ENCODE peak calls at places on chromosomes 16 and 17, in five cellular contexts. R is neuronal stem cell, K is H9, N is IMR-90, D is H1. E is an unnamed sample. For H3K4me1, the result is how much of the 10 kb centered on the place peaks cover.

GRCh38 chr17:79623786-79624657 is 13.2 kb upstream of the RBFOX3 start:
- DNase-seq in R (no peak), K (peak), N (no peak), D (no peak), E (no peak)

GRCh38 chr16:89003831-89004208 is 26.8 kb upstream of the CBFA2T3 start:
- DNase-seq in R (no peak), K (no peak), N (no peak), D (no peak), E (no peak)

GRCh38 chr16:24430937-24431760 is 108.2 kb upstream of the RBBP6 start:
- DNase-seq in R (no peak), K (no peak), N (no peak), D (no peak), E (no peak)

GRCh38 chr17:76252040-76252954 is 12.0 kb upstream of the RNF157 start:
- DNase-seq in R (no peak), K (no peak), N (peak), D (no peak), E (peak)

GRCh38 chr16:77689971-77690370 is 32.3 kb upstream of the NUDT7 start:
- DNase-seq in R (no peak), K (no peak), N (no peak), D (no peak), E (no peak)

GRCh38 chr17:62871291-62871690 is 63.2 kb upstream of the MARCHF10 start:
- DNase-seq in R (no peak), K (no peak), N (no peak), D (no peak), E (no peak)

GRCh38 chr17:1557355-1558095 is 5.1 kb downstream of the PITPNA start:
- DNase-seq in R (no peak), K (no peak), N (peak), D (no peak), E (peak)

GRCh38 chr16:10265770-10266615 is 83.8 kb upstream of the GRIN2A start:
- DNase-seq in R (no peak), K (no peak), N (no peak), D (no peak), E (no peak)

GRCh38 chr17:50833396-50834125 is 1.8 kb upstream of the WFIKKN2 start:
- DNase-seq in R (no peak), K (peak), N (no peak), D (no peak), E (no peak)

GRCh38 chr17:12098568-12098967 is 77.9 kb downstream of the MAP2K4 start:
- DNase-seq in R (no peak), K (no peak), N (no peak), D (no peak), E (no peak)

GRCh38 chr17:50533720-50534148 is 1.2 kb downstream of the EPN3 start:
- DNase-seq in R (no peak), K (no peak), N (peak), D (no peak), E (no peak)

GRCh38 chr16:82945420-82946096 is 318.8 kb downstream of the CDH13 start:
- DNase-seq in R (no peak), K (no peak), N (no peak), D (no peak), E (no peak)

GRCh38 chr17:67386965-67387551 is 10.0 kb downstream of the PITPNC1 start:
- DNase-seq in R (peak), K (peak), N (peak), D (no peak), E (peak)

GRCh38 chr17:57006040-57006439 is 28.1 kb downstream of the SCPEP1 start:
- DNase-seq in R (no peak), K (no peak), N (no peak), D (no peak), E (no peak)

GRCh38 chr17:75034236-75034908 is 12.4 kb downstream of the ATP5PD start:
- DNase-seq in R (peak), K (peak), N (peak), D (peak), E (peak)

GRCh38 chr17:40522250-40522960 is 21.0 kb upstream of the TNS4 start:
- DNase-seq in R (no peak), K (no peak), N (peak), D (no peak), E (no peak)

GRCh38 chr16:80518436-80518835 is 22.4 kb upstream of the DYNLRB2 start:
- DNase-seq in R (no peak), K (no peak), N (peak), D (no peak), E (no peak)

GRCh38 chr16:88591577-88592021 is 21.4 kb downstream of the ZC3H18 start:
- DNase-seq in R (no peak), K (no peak), N (peak), D (no peak), E (no peak)

DNA sequence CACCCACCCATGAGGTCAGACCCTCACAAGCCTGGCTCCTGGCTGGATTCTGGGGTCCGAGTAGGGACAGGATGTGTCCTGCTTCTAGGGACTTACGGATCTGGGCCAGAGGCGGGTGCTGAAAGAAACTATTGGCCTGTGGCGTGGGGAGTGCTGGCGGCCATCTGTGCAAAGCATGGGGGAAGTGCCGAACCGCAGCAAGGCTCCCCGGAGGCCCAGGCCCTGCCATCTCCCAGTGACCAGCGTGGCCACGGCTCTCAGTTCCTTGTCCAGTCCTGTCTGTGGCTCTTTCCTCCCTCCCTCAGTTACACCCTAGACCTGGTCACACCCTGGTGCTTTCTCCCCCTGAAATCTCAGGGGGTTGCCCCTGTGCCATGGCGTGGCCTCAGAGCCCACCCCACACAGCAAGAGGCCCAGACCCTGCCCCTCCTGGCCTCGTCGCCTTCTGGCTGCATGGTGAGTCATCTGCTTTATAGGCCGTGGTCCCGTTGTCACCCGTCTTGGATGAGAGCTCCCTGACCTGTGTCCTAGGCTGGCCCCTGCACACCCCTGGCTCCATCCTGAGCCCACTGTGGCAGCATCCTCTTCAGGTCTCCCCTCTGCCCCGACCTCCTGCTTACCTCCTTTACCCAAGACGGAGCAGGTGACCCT is 54.5 kb downstream of the PRMT7 start:
- DNase-seq in R (no peak), K (no peak), N (no peak), D (no peak), E (no peak)
- H3K4me1 ChIP-seq in R (under half), K (under half), N (under half), D (under half), E (under half)

GRCh38 chr17:81500026-81500425 is 12.6 kb downstream of the ACTG1 start:
- DNase-seq in R (no peak), K (peak), N (no peak), D (no peak), E (no peak)
- H4K91ac ChIP-seq in R (peak), K (no peak), N (peak), D (no peak), E (peak)

GRCh38 chr16:7398536-7398935 is 65.9 kb downstream of the RBFOX1 start:
- DNase-seq in R (no peak), K (no peak), N (no peak), D (no peak), E (no peak)

GRCh38 chr16:7400117-7400890 is 67.7 kb downstream of the RBFOX1 start:
- DNase-seq in R (no peak), K (no peak), N (no peak), D (no peak), E (no peak)

GRCh38 chr16:7394936-7395335 is 62.3 kb downstream of the RBFOX1 start:
- DNase-seq in R (no peak), K (no peak), N (no peak), D (no peak), E (no peak)

GRCh38 chr16:7399296-7399695 is 66.7 kb downstream of the RBFOX1 start:
- DNase-seq in R (no peak), K (no peak), N (no peak), D (no peak), E (no peak)

GRCh38 chr16:7397901-7398300 is 65.3 kb downstream of the RBFOX1 start:
- DNase-seq in R (no peak), K (no peak), N (no peak), D (no peak), E (no peak)
- H2BK15ac ChIP-seq in R (no peak), K (no peak), N (no peak), D (no peak), E (no peak)

DNA sequence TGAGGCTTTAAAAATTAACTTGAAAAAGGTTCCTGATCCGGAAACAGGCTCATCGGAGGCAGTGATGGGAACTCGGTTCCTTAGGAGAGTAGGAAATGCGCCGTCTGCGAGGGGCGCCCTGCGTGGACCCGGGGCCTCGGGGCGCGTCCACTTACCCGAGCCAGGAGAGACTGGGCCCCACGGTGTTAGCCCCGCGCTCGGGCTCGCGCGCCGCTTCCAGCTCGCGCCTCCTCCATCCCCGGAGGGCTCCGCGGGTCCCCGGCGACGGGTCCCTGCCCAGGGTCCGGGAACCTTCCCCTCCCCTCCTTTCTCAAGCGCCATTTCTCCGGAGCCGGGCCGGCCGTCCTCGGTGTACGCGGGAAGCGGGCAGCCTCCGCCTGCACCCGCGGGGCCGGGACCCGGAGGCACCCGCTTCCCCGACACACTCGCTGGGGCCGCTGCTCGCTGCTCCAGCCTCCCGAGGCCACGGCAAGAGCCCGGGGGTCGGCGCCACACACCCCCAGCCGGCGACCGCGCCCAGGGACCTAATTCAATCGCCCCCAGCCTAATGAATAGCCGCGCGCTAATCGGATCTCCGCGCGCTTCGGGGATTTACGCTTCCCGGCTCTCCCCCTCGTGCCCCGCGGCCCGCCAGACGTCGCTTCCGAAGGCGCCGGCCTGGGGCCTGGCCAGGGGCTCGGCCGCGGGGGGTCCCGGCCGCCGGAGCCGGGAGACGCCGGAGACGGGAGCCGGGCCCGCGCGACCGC is 2.2 kb upstream of the BAHCC1 start:
- DNase-seq in R (no peak), K (no peak), N (no peak), D (no peak), E (no peak)
- H3K4me1 ChIP-seq in R (half or more), K (under half), N (under half), D (under half), E (under half)

GRCh38 chr17:28745777-28746473 is 2.1 kb downstream of the TRAF4 start:
- DNase-seq in R (no peak), K (peak), N (no peak), D (no peak), E (no peak)
- H4K91ac ChIP-seq in R (no peak), K (no peak), N (peak), D (peak), E (peak)

GRCh38 chr16:58049697-58050185 is 24.2 kb downstream of the MMP15 start:
- DNase-seq in R (no peak), K (no peak), N (no peak), D (no peak), E (no peak)
- H2BK15ac ChIP-seq in R (no peak), K (no peak), N (no peak), D (no peak), E (no peak)

DNA sequence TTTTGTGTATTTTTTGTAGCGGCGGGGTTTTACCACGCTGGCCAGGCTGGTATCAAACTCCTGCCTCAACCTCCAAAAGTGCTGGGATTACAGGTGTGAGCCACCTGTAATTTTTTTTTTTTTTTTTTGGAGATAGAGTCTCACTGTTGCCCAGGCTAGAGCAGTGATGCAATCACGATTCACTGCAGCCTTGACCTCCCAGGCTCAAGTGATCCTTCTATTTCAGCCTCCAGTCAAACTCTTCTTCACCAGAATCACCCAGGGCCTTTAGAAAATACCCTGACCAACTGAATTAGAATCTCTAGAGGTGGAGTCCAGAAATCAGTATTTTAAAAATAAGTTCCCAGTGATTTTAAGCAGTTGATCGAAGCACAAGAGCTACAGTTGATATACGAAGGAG is 12.5 kb downstream of the HSPB9 start:
- DNase-seq in R (no peak), K (no peak), N (no peak), D (no peak), E (no peak)
- H3K4me1 ChIP-seq in R (under half), K (under half), N (under half), D (under half), E (under half)

GRCh38 chr16:9046667-9047055 is 44.8 kb upstream of the HAPSTR1 start:
- DNase-seq in R (no peak), K (no peak), N (no peak), D (no peak), E (no peak)

GRCh38 chr16:9048302-9048700 is 43.1 kb upstream of the HAPSTR1 start:
- DNase-seq in R (no peak), K (no peak), N (peak), D (no peak), E (peak)

GRCh38 chr16:9050102-9050830 is 41.2 kb upstream of the HAPSTR1 start:
- DNase-seq in R (no peak), K (peak), N (peak), D (peak), E (no peak)

GRCh38 chr16:9049241-9049640 is 42.2 kb upstream of the HAPSTR1 start:
- DNase-seq in R (no peak), K (no peak), N (peak), D (no peak), E (peak)

GRCh38 chr16:9047689-9048301 is 43.6 kb upstream of the HAPSTR1 start:
- DNase-seq in R (peak), K (peak), N (peak), D (peak), E (peak)
- H4K91ac ChIP-seq in R (no peak), K (no peak), N (peak), D (no peak), E (peak)

GRCh38 chr17:20852541-20853370 is 190.1 kb downstream of the USP22 start:
- DNase-seq in R (peak), K (peak), N (no peak), D (no peak), E (peak)
- H2BK15ac ChIP-seq in R (no peak), K (no peak), N (no peak), D (no peak), E (no peak)

E was measured in mesenchymal stem cell.